ENCODE peak calls at places on chromosome 3, in four cellular contexts. C is NCI-H2171, I is upper lobe of right lung, X is NCI-H2081 treated with DMSO at 0.1 percent for 48 hours. M is an unnamed sample.

GRCh38 chr3:53773330-53773583 is 73.0 kb downstream of the CHDH start:
- DNase-seq in C (no peak), I (no peak), X (no peak), M (no peak)

GRCh38 chr3:133329626-133330025 is 70.2 kb upstream of the BFSP2 start:
- DNase-seq in C (no peak), I (no peak), X (no peak), M (no peak)

GRCh38 chr3:115436767-115437301 is 186.5 kb upstream of the GAP43 start:
- DNase-seq in C (peak; percentile 1), I (no peak), X (no peak), M (no peak)

GRCh38 chr3:194586839-194587238 is 46.4 kb downstream of the TMEM44 start:
- DNase-seq in C (no peak), I (no peak), X (no peak), M (no peak)

GRCh38 chr3:117603097-117603496 is 893.5 kb downstream of the TUSC7 start:
- DNase-seq in C (no peak), I (no peak), X (no peak), M (peak; percentile 36)

GRCh38 chr3:101484805-101485620 is 28.0 kb downstream of the SENP7 start:
- DNase-seq in C (no peak), I (no peak), X (no peak), M (no peak)

GRCh38 chr3:170709046-170709445 is 123.2 kb upstream of the SLC7A14 start:
- DNase-seq in C (no peak), I (no peak), X (no peak), M (no peak)

GRCh38 chr3:58952128-58952917 is 97.5 kb downstream of the CFAP20DC start:
- DNase-seq in C (no peak), I (no peak), X (no peak), M (no peak)

GRCh38 chr3:119175869-119176756 is 2.7 kb downstream of the UPK1B start:
- DNase-seq in C (no peak), I (no peak), X (no peak), M (no peak)

GRCh38 chr3:52246264-52246620 is 683 bp downstream of the PPM1M start:
- DNase-seq in C (no peak), I (no peak), X (no peak), M (no peak)

GRCh38 chr3:113717308-113717707 is 20.9 kb upstream of the USF3 start:
- DNase-seq in C (no peak), I (no peak), X (no peak), M (no peak)

GRCh38 chr3:72153477-72154314 is 368.7 kb upstream of the PROK2 start:
- DNase-seq in C (no peak), I (no peak), X (no peak), M (no peak)

GRCh38 chr3:153673853-153674252 is 447.3 kb upstream of the ARHGEF26 start:
- DNase-seq in C (no peak), I (no peak), X (no peak), M (no peak)

GRCh38 chr3:52086939-52087675 is 30.7 kb upstream of the DUSP7 start:
- DNase-seq in C (no peak), I (peak; percentile 69), X (no peak), M (peak; percentile 85)

GRCh38 chr3:35929158-35929557 is 289.8 kb downstream of the ARPP21 start:
- DNase-seq in C (no peak), I (no peak), X (no peak), M (no peak)

GRCh38 chr3:56771376-56771775 is 30.4 kb downstream of the ARHGEF3 start:
- DNase-seq in C (no peak), I (no peak), X (no peak), M (no peak)

GRCh38 chr3:185992801-185993467 is 55.1 kb upstream of the TRA2B start:
- DNase-seq in C (no peak), I (no peak), X (no peak), M (no peak)

GRCh38 chr3:69305011-69305410 is 80.9 kb downstream of the FRMD4B start:
- DNase-seq in C (no peak), I (no peak), X (no peak), M (no peak)

GRCh38 chr3:197802505-197803459 is 11.7 kb downstream of the LRCH3 start:
- DNase-seq in C (no peak), I (no peak), X (no peak), M (no peak)

GRCh38 chr3:154078672-154079071 is 42.5 kb upstream of the ARHGEF26 start:
- DNase-seq in C (no peak), I (no peak), X (no peak), M (no peak)

GRCh38 chr3:69433016-69433937 is 47.4 kb upstream of the FRMD4B start:
- DNase-seq in C (no peak), I (no peak), X (no peak), M (no peak)

GRCh38 chr3:127233371-127233770 is 40.4 kb downstream of the PRR23E start:
- DNase-seq in C (no peak), I (no peak), X (no peak), M (no peak)

GRCh38 chr3:113268306-113268705 is 56.9 kb downstream of the BOC start:
- DNase-seq in C (no peak), I (no peak), X (no peak), M (no peak)

GRCh38 chr3:125582707-125583106 is 12.6 kb downstream of the OSBPL11 start:
- DNase-seq in C (peak; percentile 8), I (no peak), X (no peak), M (no peak)

GRCh38 chr3:127170794-127171193 is 22.1 kb upstream of the PRR23E start:
- DNase-seq in C (peak; percentile 24), I (peak; percentile 62), X (no peak), M (no peak)

GRCh38 chr3:125605771-125606170 is 10.5 kb upstream of the OSBPL11 start:
- DNase-seq in C (no peak), I (no peak), X (no peak), M (no peak)

GRCh38 chr3:16143870-16144568 is 30.5 kb upstream of the GALNT15 start:
- DNase-seq in C (no peak), I (no peak), X (no peak), M (no peak)

GRCh38 chr3:58298189-58298588 is 7.9 kb upstream of the RPP14 start:
- DNase-seq in C (no peak), I (no peak), X (no peak), M (no peak)

GRCh38 chr3:133833880-133834620 is 28.4 kb downstream of the SRPRB start:
- DNase-seq in C (no peak), I (peak; percentile 27), X (no peak), M (no peak)

GRCh38 chr3:97958396-97958795 is 13.8 kb downstream of the RIOX2 start:
- DNase-seq in C (no peak), I (no peak), X (no peak), M (no peak)

GRCh38 chr3:156837130-156837529 is 11.0 kb downstream of the LEKR1 start:
- DNase-seq in C (no peak), I (no peak), X (no peak), M (no peak)

GRCh38 chr3:73563896-73564582 is 60.7 kb downstream of the PDZRN3 start:
- DNase-seq in C (no peak), I (no peak), X (no peak), M (no peak)

GRCh38 chr3:70832035-70832795 is 519.8 kb upstream of the MDFIC2 start:
- DNase-seq in C (no peak), I (no peak), X (no peak), M (no peak)

GRCh38 chr3:129317014-129317771 is 38.5 kb downstream of the HMCES start:
- DNase-seq in C (no peak), I (no peak), X (no peak), M (no peak)

GRCh38 chr3:171833775-171834460 is 9.2 kb upstream of the TMEM212 start:
- DNase-seq in C (no peak), I (no peak), X (peak; percentile 37), M (no peak)

GRCh38 chr3:172752651-172753050 is 2.1 kb downstream of the ECT2 start:
- DNase-seq in C (no peak), I (no peak), X (no peak), M (no peak)

GRCh38 chr3:135844381-135844780 is 121.1 kb upstream of the PPP2R3A start:
- DNase-seq in C (no peak), I (no peak), X (no peak), M (no peak)